ENCODE peak calls at places on chromosomes 5 and 9, in six cellular contexts. N is sigmoid colon, G is thyroid gland, K is vagina, P is MM.1S, M is A549. Q is an unnamed sample.

GRCh38 chr9:136665111-136665703 is 2.5 kb downstream of the EGFL7 start:
- DNase-seq in N (no peak), M (peak; percentile 76), P (no peak), K (no peak), G (no peak), Q (no peak)

GRCh38 chr9:124078641-124079040 is 67.1 kb downstream of the LHX2 start:
- DNase-seq in P (no peak), G (no peak), N (no peak), M (peak; percentile 35), K (no peak), Q (no peak)

GRCh38 chr5:120655828-120656435 is 191.8 kb downstream of the PRR16 start:
- DNase-seq in K (no peak), P (peak; percentile 43), M (peak; percentile 2), G (peak; percentile 59), N (no peak), Q (peak; percentile 36)

GRCh38 chr5:104088876-104089778 is 526.5 kb upstream of the NUDT12 start:
- DNase-seq in P (no peak), N (no peak), G (no peak), K (no peak), M (no peak), Q (no peak)

GRCh38 chr5:163281512-163281911 is 155.9 kb upstream of the CCNG1 start:
- DNase-seq in K (no peak), N (no peak), M (no peak), P (no peak), G (no peak), Q (no peak)

GRCh38 chr9:19208653-19209052 is 21.8 kb upstream of the DENND4C start:
- DNase-seq in M (no peak), P (no peak), G (peak; percentile 4), N (no peak), K (no peak), Q (no peak)

GRCh38 chr9:10130061-10130675 is 482.6 kb downstream of the PTPRD start:
- DNase-seq in K (no peak), M (no peak), N (no peak), G (no peak), P (no peak), Q (no peak)

GRCh38 chr5:140840978-140841962 is at the start of gene PCDHA8:
- DNase-seq in P (peak; percentile 47), N (no peak), M (peak; percentile 20), G (no peak), K (no peak), Q (no peak)

GRCh38 chr5:72402959-72403628 is 82.9 kb downstream of the PTCD2 start:
- DNase-seq in P (no peak), M (no peak), N (no peak), G (peak; percentile 58), K (no peak), Q (peak; percentile 38)

DNA sequence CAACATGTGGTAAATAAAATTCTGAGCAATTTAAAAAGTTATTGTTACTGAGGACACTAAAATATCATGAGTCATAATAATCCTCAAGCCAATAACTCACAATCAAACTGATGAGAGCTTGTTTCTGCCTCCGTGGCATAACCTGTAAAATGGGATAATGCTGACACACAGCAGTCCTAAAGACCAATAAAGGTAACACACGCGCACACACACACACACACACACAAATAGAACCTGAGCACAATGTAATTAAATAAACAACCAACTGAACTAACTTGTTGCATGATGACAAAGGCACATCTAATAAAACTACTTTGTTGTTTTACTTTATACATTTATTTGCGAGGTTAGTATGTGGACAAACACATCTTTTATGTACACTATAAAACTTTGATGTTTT is 358.2 kb downstream of the BNC2 start:
- DNase-seq in K (no peak), G (no peak), P (no peak), M (no peak), N (no peak), Q (no peak)
- H3K4me1 ChIP-seq in K (peaks cover 17% of the 10 kb centered on the region), G (peaks cover 29% of the 10 kb centered on the region), P (no peaks in the 10 kb centered on the region), M (peaks cover 43% of the 10 kb centered on the region), N (peaks cover 70% of the 10 kb centered on the region), Q (no peaks in the 10 kb centered on the region)

GRCh38 chr5:132501961-132502931 is 11.7 kb upstream of the IRF1 start:
- DNase-seq in M (no peak), K (no peak), G (no peak), P (no peak), N (no peak), Q (peak; percentile 58)
- H3K4me1 ChIP-seq in M (peaks cover 43% of the 10 kb centered on the region), K (peaks cover 24% of the 10 kb centered on the region), G (peaks cover 24% of the 10 kb centered on the region), P (peaks cover 62% of the 10 kb centered on the region), N (peaks cover 43% of the 10 kb centered on the region), Q (peaks cover 36% of the 10 kb centered on the region)

GRCh38 chr9:94949330-94949729 is 222.8 kb downstream of the AOPEP start:
- DNase-seq in G (no peak), N (no peak), P (no peak), K (no peak), M (no peak), Q (no peak)

GRCh38 chr9:94952553-94953373 is 226.3 kb downstream of the AOPEP start:
- DNase-seq in M (no peak), P (peak; percentile 87), N (no peak), K (no peak), G (peak; percentile 84), Q (no peak)

GRCh38 chr9:94951591-94952115 is 225.2 kb downstream of the AOPEP start:
- DNase-seq in N (no peak), M (no peak), K (no peak), P (no peak), G (no peak), Q (peak; percentile 52)

GRCh38 chr9:94950040-94950732 is 223.7 kb downstream of the AOPEP start:
- DNase-seq in P (no peak), N (no peak), K (no peak), G (peak; percentile 30), M (no peak), Q (no peak)

DNA sequence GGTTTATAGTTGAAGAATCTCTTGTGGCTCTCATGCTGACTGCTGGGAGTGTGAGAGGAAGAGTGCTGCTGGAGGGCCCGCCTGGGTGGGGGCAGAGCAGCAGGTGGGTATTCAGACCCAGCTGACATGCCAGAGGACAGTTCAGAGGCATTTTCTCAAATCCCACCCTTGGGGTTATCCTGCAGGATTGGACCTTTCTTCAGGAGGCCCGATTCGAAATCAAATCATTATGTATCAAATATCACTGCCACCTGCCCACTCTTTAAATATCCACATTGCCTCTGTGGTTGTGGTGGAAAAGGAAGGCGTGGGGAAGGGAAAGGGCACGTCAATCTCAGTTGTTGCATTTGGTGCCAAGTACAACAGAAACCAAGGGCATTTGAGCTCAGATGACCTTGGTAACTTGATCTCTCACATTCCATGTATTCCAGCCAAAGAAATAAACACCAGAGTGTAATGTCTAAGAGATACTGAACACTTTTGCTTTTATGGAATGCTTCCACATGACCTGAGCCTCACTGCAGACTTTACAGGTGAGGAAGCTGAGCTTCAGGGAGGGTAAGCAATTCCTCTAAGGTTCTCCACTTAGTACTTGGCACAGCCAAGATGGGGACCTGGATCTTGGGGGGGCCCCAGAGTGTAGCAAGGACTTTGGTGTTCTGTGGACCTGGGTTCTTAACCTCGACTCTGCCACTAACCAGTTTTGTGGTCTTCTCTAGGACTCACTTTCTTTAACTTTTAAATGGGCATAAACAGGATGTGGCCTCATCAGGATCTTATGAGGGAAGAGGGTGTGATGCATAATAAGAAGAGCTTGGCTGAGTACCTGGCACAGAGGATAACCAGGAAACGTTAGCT is 224.5 kb downstream of the AOPEP start:
- DNase-seq in G (peak; percentile 59), N (no peak), M (no peak), K (no peak), P (no peak), Q (no peak)
- H3K4me1 ChIP-seq in G (peaks cover 45% of the 10 kb centered on the region), N (peaks cover 34% of the 10 kb centered on the region), M (peaks cover 69% of the 10 kb centered on the region), K (peaks cover 49% of the 10 kb centered on the region), P (peaks cover 35% of the 10 kb centered on the region), Q (peaks cover 3% of the 10 kb centered on the region)

DNA sequence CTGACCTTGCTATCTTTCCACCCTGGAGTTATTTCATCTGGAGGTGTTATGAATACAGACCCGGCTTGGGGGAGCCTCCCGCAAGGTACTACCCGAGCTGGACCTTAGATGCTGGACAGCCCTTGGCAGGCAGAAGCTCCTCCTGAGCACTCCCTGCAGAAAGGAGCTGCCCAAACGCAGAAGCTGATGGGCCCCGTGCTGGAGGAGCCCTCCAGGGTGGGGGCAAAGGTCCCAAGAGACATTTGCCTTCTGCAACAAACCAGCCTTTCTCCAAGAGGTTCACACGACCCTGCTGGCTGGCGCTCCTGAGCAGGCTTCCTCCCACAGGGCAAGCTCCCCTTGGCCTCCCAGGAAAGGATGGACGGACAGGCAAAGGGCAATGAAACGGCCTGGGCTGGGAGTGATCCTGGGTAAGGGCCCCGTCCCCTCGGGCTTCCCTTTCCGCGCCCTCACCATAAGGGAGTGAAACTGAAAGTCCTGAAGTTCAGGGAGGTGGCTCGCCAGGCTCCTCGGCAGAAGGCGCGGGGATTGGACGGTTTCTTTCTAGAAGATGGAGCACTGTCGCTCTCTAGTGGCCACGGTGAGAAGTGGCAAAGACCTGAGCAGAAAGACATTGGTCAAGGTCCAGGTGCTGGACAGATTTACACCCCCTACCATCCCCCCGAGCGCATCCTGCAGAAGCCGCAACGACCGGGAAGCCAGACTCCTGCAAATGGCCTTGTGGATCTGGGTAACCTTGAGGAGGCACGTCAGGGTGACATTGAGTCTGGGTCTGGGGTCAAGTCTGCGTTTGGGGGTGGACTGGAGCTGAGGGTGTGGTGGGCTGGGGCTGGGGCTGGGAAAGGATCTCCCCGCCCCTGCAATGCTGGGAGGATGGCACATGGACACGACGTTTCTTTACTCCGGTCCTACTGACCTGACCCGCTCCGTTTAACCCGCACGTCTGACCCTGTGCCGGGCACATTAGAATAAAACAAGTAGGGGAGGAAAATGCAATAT is 56.4 kb downstream of the NEURL1B start:
- DNase-seq in G (peak; percentile 90), N (peak; percentile 95), K (no peak), M (peak; percentile 80), P (peak; percentile 89), Q (peak; percentile 95)
- H3K4me1 ChIP-seq in G (peaks cover 22% of the 10 kb centered on the region), N (peaks cover 62% of the 10 kb centered on the region), K (peaks cover 55% of the 10 kb centered on the region), M (peaks cover 8% of the 10 kb centered on the region), P (no peaks in the 10 kb centered on the region), Q (no peaks in the 10 kb centered on the region)

GRCh38 chr9:127786773-127787123 is 914 bp downstream of the CDK9 start:
- DNase-seq in M (no peak), G (no peak), K (no peak), N (no peak), P (no peak), Q (no peak)
- H3K4me1 ChIP-seq in M (peaks cover 11% of the 10 kb centered on the region), G (peaks cover 35% of the 10 kb centered on the region), K (peaks cover 47% of the 10 kb centered on the region), N (peaks cover 37% of the 10 kb centered on the region), P (peaks cover 31% of the 10 kb centered on the region), Q (no peaks in the 10 kb centered on the region)

GRCh38 chr5:126982195-126982594 is 48.2 kb downstream of the MARCHF3 start:
- DNase-seq in N (no peak), G (no peak), M (no peak), K (no peak), P (no peak), Q (no peak)
- H3K4me1 ChIP-seq in N (no peaks in the 10 kb centered on the region), G (no peaks in the 10 kb centered on the region), M (no peaks in the 10 kb centered on the region), K (no peaks in the 10 kb centered on the region), P (peaks cover 4% of the 10 kb centered on the region), Q (no peaks in the 10 kb centered on the region)

DNA sequence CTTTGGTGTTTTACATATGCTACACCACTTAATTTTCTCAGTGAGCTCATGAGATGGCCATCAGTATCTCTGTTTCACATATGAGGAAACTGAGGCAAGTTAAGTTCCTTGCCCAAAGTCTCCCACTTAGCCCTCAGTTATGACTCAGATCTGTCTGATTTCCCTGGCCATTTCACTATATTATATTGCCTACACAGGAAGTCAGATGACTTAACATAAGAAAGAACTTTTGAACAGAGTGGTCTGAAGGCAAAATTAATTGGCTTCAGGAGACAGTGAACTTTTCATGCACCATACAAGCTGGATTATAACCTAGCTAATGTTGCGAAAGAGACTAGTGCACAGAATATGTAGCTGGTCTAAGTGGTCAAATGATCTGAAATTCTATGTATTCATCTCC is 221.6 kb downstream of the NFIB start:
- DNase-seq in K (no peak), G (no peak), P (no peak), N (no peak), M (no peak), Q (no peak)
- H3K4me1 ChIP-seq in K (peaks cover 21% of the 10 kb centered on the region), G (peaks cover 11% of the 10 kb centered on the region), P (no peaks in the 10 kb centered on the region), N (peaks cover 23% of the 10 kb centered on the region), M (peaks cover 18% of the 10 kb centered on the region), Q (no peaks in the 10 kb centered on the region)

Q was measured in colonic mucosa.